ENCODE peak calls at places on chromosomes 11 and 22, in eight cellular contexts. One of them, this sample, is unnamed. For H3K27me3, the result is how much of the 10 kb centered on the place peaks cover.

GRCh38 chr11:39617971-39618370 is 1841.5 kb downstream of the LRRC4C start:
- DNase-seq in fibroblast of lung: no peak
- DNase-seq in SJSA1: no peak
- DNase-seq in uterus: no peak
- DNase-seq in SK-N-SH: no peak
- DNase-seq in HCT116: no peak
- DNase-seq in AG04450: no peak
- DNase-seq in heart left ventricle: no peak
- DNase-seq in this sample: no peak

GRCh38 chr11:27216268-27217149 is 146.5 kb downstream of the CCDC34 start:
- DNase-seq in fibroblast of lung: peak
- DNase-seq in SJSA1: no peak
- DNase-seq in uterus: peak
- DNase-seq in SK-N-SH: peak
- DNase-seq in HCT116: no peak
- DNase-seq in AG04450: no peak
- DNase-seq in heart left ventricle: peak
- DNase-seq in this sample: peak

GRCh38 chr11:85767277-85767676 is 43.7 kb downstream of the SYTL2 start:
- DNase-seq in fibroblast of lung: no peak
- DNase-seq in SJSA1: no peak
- DNase-seq in uterus: no peak
- DNase-seq in SK-N-SH: no peak
- DNase-seq in HCT116: no peak
- DNase-seq in AG04450: no peak
- DNase-seq in heart left ventricle: no peak
- DNase-seq in this sample: no peak

GRCh38 chr22:28783786-28784671 is 11.5 kb downstream of the CCDC117 start:
- DNase-seq in fibroblast of lung: no peak
- DNase-seq in SJSA1: no peak
- DNase-seq in uterus: no peak
- DNase-seq in SK-N-SH: no peak
- DNase-seq in HCT116: no peak
- DNase-seq in AG04450: peak
- DNase-seq in heart left ventricle: no peak
- DNase-seq in this sample: no peak

GRCh38 chr11:3127706-3128355 is 37.3 kb downstream of the OSBPL5 start:
- DNase-seq in fibroblast of lung: no peak
- DNase-seq in SJSA1: no peak
- DNase-seq in uterus: peak
- DNase-seq in SK-N-SH: no peak
- DNase-seq in HCT116: no peak
- DNase-seq in AG04450: no peak
- DNase-seq in heart left ventricle: peak
- DNase-seq in this sample: no peak

GRCh38 chr11:133343951-133344350 is 188.3 kb downstream of the OPCML start:
- DNase-seq in fibroblast of lung: peak
- DNase-seq in SJSA1: no peak
- DNase-seq in uterus: no peak
- DNase-seq in SK-N-SH: no peak
- DNase-seq in HCT116: no peak
- DNase-seq in AG04450: no peak
- DNase-seq in heart left ventricle: no peak
- DNase-seq in this sample: peak

GRCh38 chr11:35102267-35102666 is 36.7 kb upstream of the CD44 start:
- DNase-seq in fibroblast of lung: peak
- DNase-seq in SJSA1: no peak
- DNase-seq in uterus: no peak
- DNase-seq in SK-N-SH: no peak
- DNase-seq in HCT116: no peak
- DNase-seq in AG04450: no peak
- DNase-seq in heart left ventricle: no peak
- DNase-seq in this sample: no peak

GRCh38 chr22:32854351-32854804 is 52.9 kb downstream of the TIMP3 start:
- DNase-seq in fibroblast of lung: peak
- DNase-seq in SJSA1: no peak
- DNase-seq in uterus: no peak
- DNase-seq in SK-N-SH: no peak
- DNase-seq in HCT116: no peak
- DNase-seq in AG04450: no peak
- DNase-seq in heart left ventricle: no peak
- DNase-seq in this sample: no peak

GRCh38 chr11:33116535-33116934 is 44.7 kb downstream of the CSTF3 start:
- DNase-seq in fibroblast of lung: peak
- DNase-seq in SJSA1: no peak
- DNase-seq in uterus: no peak
- DNase-seq in SK-N-SH: no peak
- DNase-seq in HCT116: peak
- DNase-seq in AG04450: no peak
- DNase-seq in heart left ventricle: no peak
- DNase-seq in this sample: no peak

GRCh38 chr11:112321521-112322172 is 61.0 kb upstream of the PLET1 start:
- DNase-seq in fibroblast of lung: peak
- DNase-seq in SJSA1: peak
- DNase-seq in uterus: no peak
- DNase-seq in SK-N-SH: no peak
- DNase-seq in HCT116: peak
- DNase-seq in AG04450: peak
- DNase-seq in heart left ventricle: peak
- DNase-seq in this sample: peak

GRCh38 chr11:6353367-6353987 is 33.2 kb upstream of the CAVIN3 start:
- DNase-seq in fibroblast of lung: peak
- DNase-seq in SJSA1: peak
- DNase-seq in uterus: peak
- DNase-seq in SK-N-SH: peak
- DNase-seq in HCT116: peak
- DNase-seq in AG04450: no peak
- DNase-seq in heart left ventricle: peak
- DNase-seq in this sample: peak

GRCh38 chr11:78176605-78177141 is 11.8 kb downstream of the KCTD21 start:
- DNase-seq in fibroblast of lung: no peak
- DNase-seq in SJSA1: no peak
- DNase-seq in uterus: no peak
- DNase-seq in SK-N-SH: no peak
- DNase-seq in HCT116: no peak
- DNase-seq in AG04450: no peak
- DNase-seq in heart left ventricle: no peak
- DNase-seq in this sample: no peak

GRCh38 chr11:69510471-69511357 is 29.3 kb downstream of the LINC01488 start:
- DNase-seq in fibroblast of lung: peak
- DNase-seq in SJSA1: no peak
- DNase-seq in uterus: no peak
- DNase-seq in SK-N-SH: no peak
- DNase-seq in HCT116: no peak
- DNase-seq in AG04450: no peak
- DNase-seq in heart left ventricle: no peak
- DNase-seq in this sample: no peak

GRCh38 chr11:134119094-134119493 is 50.2 kb downstream of the JAM3 start:
- DNase-seq in fibroblast of lung: peak
- DNase-seq in SJSA1: no peak
- DNase-seq in uterus: no peak
- DNase-seq in SK-N-SH: no peak
- DNase-seq in HCT116: no peak
- DNase-seq in AG04450: peak
- DNase-seq in heart left ventricle: no peak
- DNase-seq in this sample: peak

GRCh38 chr22:17817511-17818065 is 43.3 kb upstream of the BID start:
- DNase-seq in fibroblast of lung: no peak
- DNase-seq in SJSA1: no peak
- DNase-seq in uterus: no peak
- DNase-seq in SK-N-SH: no peak
- DNase-seq in HCT116: no peak
- DNase-seq in AG04450: no peak
- DNase-seq in heart left ventricle: no peak
- DNase-seq in this sample: no peak

GRCh38 chr22:29129644-29130201 is 56.9 kb downstream of the KREMEN1 start:
- DNase-seq in fibroblast of lung: no peak
- DNase-seq in SJSA1: no peak
- DNase-seq in uterus: no peak
- DNase-seq in SK-N-SH: no peak
- DNase-seq in HCT116: no peak
- DNase-seq in AG04450: no peak
- DNase-seq in heart left ventricle: no peak
- DNase-seq in this sample: no peak

GRCh38 chr22:23231471-23232093 is 51.3 kb downstream of the BCR start:
- DNase-seq in fibroblast of lung: no peak
- DNase-seq in SJSA1: no peak
- DNase-seq in uterus: no peak
- DNase-seq in SK-N-SH: no peak
- DNase-seq in HCT116: no peak
- DNase-seq in AG04450: no peak
- DNase-seq in heart left ventricle: no peak
- DNase-seq in this sample: no peak

GRCh38 chr22:50640857-50641647 is 13.1 kb upstream of the ARSA start:
- DNase-seq in fibroblast of lung: no peak
- DNase-seq in SJSA1: no peak
- DNase-seq in uterus: no peak
- DNase-seq in SK-N-SH: no peak
- DNase-seq in HCT116: no peak
- DNase-seq in AG04450: no peak
- DNase-seq in heart left ventricle: no peak
- DNase-seq in this sample: no peak

GRCh38 chr11:68488623-68489022 is 28.1 kb downstream of the PPP6R3 start:
- DNase-seq in fibroblast of lung: no peak
- DNase-seq in SJSA1: no peak
- DNase-seq in uterus: no peak
- DNase-seq in SK-N-SH: no peak
- DNase-seq in HCT116: no peak
- DNase-seq in AG04450: no peak
- DNase-seq in heart left ventricle: no peak
- DNase-seq in this sample: no peak

GRCh38 chr11:8784936-8785335 is 102.3 kb downstream of the RPL27A start:
- DNase-seq in fibroblast of lung: no peak
- DNase-seq in SJSA1: no peak
- DNase-seq in uterus: no peak
- DNase-seq in SK-N-SH: peak
- DNase-seq in HCT116: no peak
- DNase-seq in AG04450: no peak
- DNase-seq in heart left ventricle: no peak
- DNase-seq in this sample: peak

GRCh38 chr11:111840143-111840542 is 31.2 kb downstream of the ALG9 start:
- DNase-seq in fibroblast of lung: peak
- DNase-seq in SJSA1: no peak
- DNase-seq in uterus: no peak
- DNase-seq in SK-N-SH: no peak
- DNase-seq in HCT116: no peak
- DNase-seq in AG04450: no peak
- DNase-seq in heart left ventricle: no peak
- DNase-seq in this sample: no peak

GRCh38 chr11:7060828-7061227 is 28.0 kb upstream of the RBMXL2 start:
- DNase-seq in fibroblast of lung: peak
- DNase-seq in SJSA1: no peak
- DNase-seq in uterus: no peak
- DNase-seq in SK-N-SH: no peak
- DNase-seq in HCT116: no peak
- DNase-seq in AG04450: no peak
- DNase-seq in heart left ventricle: no peak
- DNase-seq in this sample: no peak

GRCh38 chr11:131467645-131468270 is 97.3 kb downstream of the NTM start:
- DNase-seq in fibroblast of lung: no peak
- DNase-seq in SJSA1: no peak
- DNase-seq in uterus: no peak
- DNase-seq in SK-N-SH: no peak
- DNase-seq in HCT116: no peak
- DNase-seq in AG04450: no peak
- DNase-seq in heart left ventricle: no peak
- DNase-seq in this sample: no peak

GRCh38 chr22:29639096-29639495 is 35.7 kb downstream of the NF2 start:
- DNase-seq in fibroblast of lung: no peak
- DNase-seq in SJSA1: no peak
- DNase-seq in uterus: no peak
- DNase-seq in SK-N-SH: no peak
- DNase-seq in HCT116: no peak
- DNase-seq in AG04450: no peak
- DNase-seq in heart left ventricle: no peak
- DNase-seq in this sample: no peak

GRCh38 chr11:118046051-118046963 is 30.6 kb upstream of the TMPRSS4 start:
- DNase-seq in fibroblast of lung: no peak
- DNase-seq in SJSA1: no peak
- DNase-seq in uterus: no peak
- DNase-seq in SK-N-SH: no peak
- DNase-seq in HCT116: no peak
- DNase-seq in AG04450: no peak
- DNase-seq in heart left ventricle: no peak
- DNase-seq in this sample: no peak

GRCh38 chr22:41367680-41368542 is 13.8 kb upstream of the TEF start:
- DNase-seq in fibroblast of lung: peak
- DNase-seq in SJSA1: no peak
- DNase-seq in uterus: peak
- DNase-seq in SK-N-SH: no peak
- DNase-seq in HCT116: no peak
- DNase-seq in AG04450: no peak
- DNase-seq in heart left ventricle: peak
- DNase-seq in this sample: peak
- H3K4me3 ChIP-seq in fibroblast of lung: no peak
- H3K4me3 ChIP-seq in SJSA1: no peak
- H3K4me3 ChIP-seq in uterus: peak
- H3K4me3 ChIP-seq in SK-N-SH: no peak
- H3K4me3 ChIP-seq in HCT116: no peak
- H3K4me3 ChIP-seq in AG04450: peak
- H3K4me3 ChIP-seq in heart left ventricle: peak
- H3K4me3 ChIP-seq in this sample: no peak

DNA sequence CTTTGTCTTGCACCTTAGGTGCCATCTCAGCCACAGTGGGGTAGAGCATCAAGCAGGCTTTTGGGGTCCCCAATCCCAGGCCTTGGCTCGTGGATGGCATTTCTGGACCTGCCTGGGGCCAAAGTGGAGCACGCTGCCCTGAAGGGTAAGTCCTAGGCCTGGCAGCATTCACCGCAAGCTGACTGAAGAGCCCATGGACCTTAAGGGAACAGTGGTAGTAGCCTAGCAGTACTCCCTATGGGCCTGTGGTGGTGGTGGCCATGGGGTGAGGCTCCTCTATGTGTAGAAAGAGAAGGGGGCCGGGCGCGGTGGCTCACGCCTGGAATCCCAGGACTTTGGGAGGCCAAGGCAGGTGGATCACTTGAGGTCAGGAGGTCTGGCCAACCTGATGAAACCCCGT is 36.9 kb downstream of the PIWIL3 start:
- DNase-seq in fibroblast of lung: no peak
- DNase-seq in SJSA1: no peak
- DNase-seq in uterus: no peak
- DNase-seq in SK-N-SH: no peak
- DNase-seq in HCT116: no peak
- DNase-seq in AG04450: no peak
- DNase-seq in heart left ventricle: no peak
- DNase-seq in this sample: no peak
- H3K27me3 ChIP-seq in fibroblast of lung: under half
- H3K27me3 ChIP-seq in SJSA1: under half
- H3K27me3 ChIP-seq in uterus: under half
- H3K27me3 ChIP-seq in SK-N-SH: under half
- H3K27me3 ChIP-seq in HCT116: half or more
- H3K27me3 ChIP-seq in AG04450: under half
- H3K27me3 ChIP-seq in heart left ventricle: under half
- H3K27me3 ChIP-seq in this sample: under half

GRCh38 chr11:64298966-64299846 is 952 bp upstream of the CATSPERZ start:
- DNase-seq in fibroblast of lung: no peak
- DNase-seq in SJSA1: no peak
- DNase-seq in uterus: peak
- DNase-seq in SK-N-SH: no peak
- DNase-seq in HCT116: no peak
- DNase-seq in AG04450: no peak
- DNase-seq in heart left ventricle: peak
- DNase-seq in this sample: no peak
- H3K27ac ChIP-seq in fibroblast of lung: no peak
- H3K27ac ChIP-seq in SJSA1: no peak
- H3K27ac ChIP-seq in uterus: peak
- H3K27ac ChIP-seq in SK-N-SH: no peak
- H3K27ac ChIP-seq in HCT116: no peak
- H3K27ac ChIP-seq in AG04450: no peak
- H3K27ac ChIP-seq in heart left ventricle: peak
- H3K27ac ChIP-seq in this sample: no peak

GRCh38 chr11:119361961-119362725 is 15.6 kb upstream of the MFRP start:
- DNase-seq in fibroblast of lung: no peak
- DNase-seq in SJSA1: no peak
- DNase-seq in uterus: no peak
- DNase-seq in SK-N-SH: no peak
- DNase-seq in HCT116: no peak
- DNase-seq in AG04450: no peak
- DNase-seq in heart left ventricle: no peak
- DNase-seq in this sample: no peak
- H3K4me3 ChIP-seq in fibroblast of lung: no peak
- H3K4me3 ChIP-seq in SJSA1: no peak
- H3K4me3 ChIP-seq in uterus: no peak
- H3K4me3 ChIP-seq in SK-N-SH: no peak
- H3K4me3 ChIP-seq in HCT116: no peak
- H3K4me3 ChIP-seq in AG04450: no peak
- H3K4me3 ChIP-seq in heart left ventricle: peak
- H3K4me3 ChIP-seq in this sample: no peak